ENCODE peak calls at places on chromosome 4, in five cellular contexts. B is astrocyte, M is mesendoderm, E is H1, I is GM12878. G is an unnamed sample.

GRCh38 chr4:90842960-90843359 is 715.8 kb downstream of the CCSER1 start:
- DNase-seq in M (no peak), B (no peak), I (peak), E (no peak), G (no peak)

GRCh38 chr4:139465922-139466321 is 12.0 kb downstream of the RAB33B start:
- DNase-seq in M (no peak), B (no peak), I (no peak), E (no peak), G (no peak)

GRCh38 chr4:15953625-15954024 is 9.3 kb downstream of the FGFBP2 start:
- DNase-seq in M (peak), I (peak), E (no peak), B (no peak), G (no peak)

GRCh38 chr4:73452953-73453700 is 17.1 kb downstream of the AFP start:
- DNase-seq in B (peak), I (no peak), M (peak), E (no peak), G (no peak)

GRCh38 chr4:175419120-175419774 is 392.8 kb downstream of the GPM6A start:
- DNase-seq in E (no peak), B (peak), I (no peak), M (peak), G (peak)

GRCh38 chr4:77801260-77801608 is 17.9 kb downstream of the CNOT6L start:
- DNase-seq in M (no peak), E (no peak), I (no peak), B (no peak), G (no peak)

GRCh38 chr4:111773858-111774257 is 371.4 kb upstream of the FAM241A start:
- DNase-seq in I (no peak), B (no peak), E (no peak), M (no peak), G (peak)

GRCh38 chr4:75142850-75143249 is 209.9 kb downstream of the PARM1 start:
- DNase-seq in M (no peak), E (no peak), I (no peak), B (no peak), G (no peak)

DNA sequence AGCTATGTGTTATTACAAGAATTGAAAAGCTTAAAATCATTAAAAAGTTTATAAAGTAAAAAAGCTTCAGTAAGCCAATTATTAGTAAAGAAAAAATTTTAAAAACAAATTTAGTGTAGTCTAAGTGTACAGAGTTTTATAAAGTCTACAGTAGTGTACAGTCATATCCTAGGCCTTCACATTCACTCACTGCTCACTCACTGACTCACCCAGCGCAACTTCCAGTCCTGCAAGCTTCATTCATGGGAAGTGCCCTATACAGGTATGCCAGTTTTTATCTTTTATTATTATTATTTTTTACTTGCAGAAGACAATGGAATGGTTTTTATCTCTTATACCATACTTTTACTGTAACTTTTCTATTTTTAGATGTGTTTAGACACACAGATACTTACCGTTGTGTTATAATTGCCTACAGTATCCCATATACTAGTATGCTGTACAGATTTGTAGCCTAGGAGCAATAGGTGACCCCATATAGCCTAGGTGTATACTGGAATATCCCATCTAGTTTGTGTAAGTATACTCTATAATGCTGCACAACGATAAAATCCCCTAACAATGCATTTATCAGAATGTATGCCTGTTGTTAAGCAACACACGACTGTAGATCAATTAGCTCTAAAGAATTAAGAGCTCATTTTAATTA is 230.7 kb downstream of the DCLK2 start:
- DNase-seq in E (no peak), M (no peak), B (peak), I (no peak), G (peak)
- H3K9ac ChIP-seq in E (no peak), M (no peak), B (no peak), I (no peak), G (no peak)

DNA sequence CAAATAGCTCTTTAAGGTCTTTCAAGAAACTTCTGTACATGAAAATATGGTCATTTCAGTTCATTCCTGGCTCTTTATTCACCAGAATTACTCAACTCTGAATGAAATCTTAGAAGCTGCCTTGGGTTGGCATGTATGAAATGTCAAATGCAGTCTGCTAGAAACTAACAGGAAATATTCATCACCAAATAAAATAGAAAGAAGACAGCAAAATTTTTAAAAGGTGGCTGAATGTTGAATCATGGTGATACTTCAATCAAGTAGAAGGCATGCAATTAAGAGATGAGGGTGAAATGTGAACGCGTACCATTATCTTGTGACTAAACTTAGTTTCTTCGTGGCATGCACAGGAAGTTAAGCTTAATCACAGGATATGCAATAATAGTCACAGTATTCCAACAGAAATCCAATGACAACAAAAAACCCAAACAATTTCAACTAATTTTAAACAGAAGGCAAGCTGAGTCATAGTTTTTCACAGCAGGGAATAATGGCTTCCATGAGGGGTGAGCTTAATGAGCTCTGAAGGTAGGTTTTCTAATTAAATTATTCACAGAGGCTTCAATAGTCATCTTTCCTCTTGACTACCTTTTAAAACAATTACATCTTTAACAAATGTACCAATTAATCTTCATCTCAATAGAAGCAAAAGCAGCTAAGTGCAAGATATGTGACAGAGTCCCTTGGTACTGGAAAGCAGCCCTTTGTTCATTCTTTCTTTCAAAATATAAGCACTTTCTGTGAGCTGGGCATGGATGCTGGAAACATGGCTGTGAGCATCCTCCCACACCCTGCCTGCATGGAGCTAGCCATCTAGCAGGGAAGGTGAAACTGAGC is 44.5 kb downstream of the SCFD2 start:
- DNase-seq in B (peak), M (no peak), I (no peak), E (no peak), G (peak)
- H3K9ac ChIP-seq in B (peak), M (no peak), I (no peak), E (no peak), G (peak)

GRCh38 chr4:20251796-20252655 is at the start of gene SLIT2:
- DNase-seq in E (peak), B (peak), M (peak), I (no peak), G (peak)

GRCh38 chr4:20252656-20253271 is 1.1 kb downstream of the SLIT2 start:
- DNase-seq in I (no peak), M (peak), B (peak), E (peak), G (peak)

GRCh38 chr4:20249333-20249732 is 2.4 kb upstream of the SLIT2 start:
- DNase-seq in B (peak), E (no peak), I (no peak), M (peak), G (peak)

GRCh38 chr4:20253272-20253798 is 1.6 kb downstream of the SLIT2 start:
- DNase-seq in E (no peak), M (peak), I (no peak), B (no peak), G (no peak)

DNA sequence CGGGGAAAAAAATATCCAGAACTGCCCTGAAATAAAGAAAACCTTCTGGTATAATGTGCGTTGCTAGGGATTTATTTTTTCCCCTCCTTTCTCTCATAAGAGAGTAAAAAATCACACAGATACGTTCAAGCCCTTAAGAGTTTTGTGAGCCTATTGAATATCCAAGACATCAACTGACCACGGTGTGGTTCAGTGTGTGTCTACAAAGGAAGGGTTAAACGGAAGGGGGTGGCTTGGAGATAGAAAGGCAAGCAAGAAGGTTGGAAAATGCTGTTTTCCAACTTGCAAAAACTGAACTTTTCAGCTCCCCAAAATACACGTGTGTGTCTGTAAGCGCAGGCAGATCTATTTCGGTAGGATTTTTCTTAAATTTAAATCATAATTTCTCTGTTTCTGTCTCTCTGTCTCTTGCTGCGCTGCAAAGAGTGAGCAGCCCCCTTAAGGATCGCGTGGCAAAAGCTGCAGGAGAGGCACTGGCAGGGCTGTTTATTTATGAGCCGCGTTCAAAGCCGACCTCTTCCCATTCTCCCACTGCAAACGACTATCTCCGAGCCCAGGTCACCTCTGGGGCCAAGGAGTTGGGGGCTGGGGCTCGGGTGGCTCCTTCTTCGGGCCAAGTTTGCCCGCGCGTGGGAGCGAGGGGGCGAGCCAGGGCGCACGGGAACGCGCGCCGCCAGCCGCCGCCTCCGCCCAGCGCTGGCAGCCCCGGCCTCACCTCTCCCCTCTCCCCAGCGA is 477 bp upstream of the SLIT2 start:
- DNase-seq in B (no peak), I (no peak), E (no peak), M (no peak), G (peak)
- H3K9ac ChIP-seq in B (peak), I (no peak), E (peak), M (peak), G (peak)

DNA sequence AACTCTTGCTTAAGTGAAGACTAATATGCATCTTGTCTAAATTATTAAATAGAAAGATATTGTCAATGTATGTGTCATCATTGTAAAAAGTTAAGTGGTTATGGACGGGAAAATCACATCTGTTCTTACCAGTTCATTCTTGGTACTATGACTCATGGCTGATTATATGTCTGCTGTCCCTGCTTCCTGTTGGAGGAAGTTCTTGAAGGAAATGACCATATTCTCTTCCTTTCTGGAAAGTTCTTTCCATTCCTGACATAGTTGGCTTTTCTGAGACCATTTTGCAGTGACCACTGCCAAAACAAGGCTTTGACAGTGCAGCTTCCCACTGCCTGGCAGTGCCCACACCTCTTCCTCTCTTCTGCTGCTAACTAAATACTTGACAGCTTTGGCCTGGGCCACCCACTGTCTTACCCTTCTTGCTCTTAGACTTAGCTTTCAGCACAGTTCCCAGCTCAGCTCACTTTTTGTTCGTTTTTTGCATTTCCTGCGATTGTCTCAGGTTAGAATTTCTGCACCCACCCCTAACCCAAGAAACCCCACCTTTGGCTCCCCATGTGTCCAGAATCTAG is 13.2 kb upstream of the CLDN24 start:
- DNase-seq in B (peak), E (no peak), I (no peak), M (peak), G (peak)
- H3K9ac ChIP-seq in B (no peak), E (no peak), I (no peak), M (no peak), G (no peak)

GRCh38 chr4:55458611-55459010 is 62.9 kb downstream of the TMEM165 start:
- DNase-seq in B (no peak), E (no peak), M (no peak), I (no peak), G (no peak)
- H3K9ac ChIP-seq in B (no peak), E (no peak), M (no peak), I (no peak), G (no peak)

DNA sequence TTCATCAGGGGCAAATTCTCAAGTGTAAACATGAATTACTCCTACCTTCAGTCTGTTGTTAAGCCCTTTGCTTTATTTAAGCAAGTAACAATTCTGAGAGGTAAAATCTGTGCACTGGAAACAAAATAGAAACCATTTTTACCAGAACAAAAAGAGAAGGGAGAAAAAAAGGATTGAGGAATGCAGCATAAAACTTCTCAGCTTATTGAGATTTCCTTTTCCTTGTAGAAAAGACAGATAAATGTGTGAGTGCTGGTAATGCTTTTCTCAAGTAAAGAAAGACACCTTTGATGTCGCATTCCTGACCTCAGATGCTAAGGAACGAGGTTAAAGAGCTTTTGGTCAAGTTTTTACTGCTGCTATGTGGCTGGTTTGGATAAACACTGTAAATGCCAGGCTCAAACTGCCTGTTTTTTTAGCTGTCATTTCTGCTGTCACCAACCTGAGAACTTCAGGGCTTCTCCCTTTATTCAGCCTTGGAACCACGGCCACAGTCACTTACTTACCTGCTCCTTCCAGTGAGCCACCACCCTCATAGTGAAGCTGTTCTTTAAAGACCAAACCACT is 153.0 kb upstream of the ANK2 start:
- DNase-seq in E (no peak), I (no peak), B (no peak), M (peak), G (no peak)
- H3K9ac ChIP-seq in E (no peak), I (no peak), B (no peak), M (no peak), G (peak)

DNA sequence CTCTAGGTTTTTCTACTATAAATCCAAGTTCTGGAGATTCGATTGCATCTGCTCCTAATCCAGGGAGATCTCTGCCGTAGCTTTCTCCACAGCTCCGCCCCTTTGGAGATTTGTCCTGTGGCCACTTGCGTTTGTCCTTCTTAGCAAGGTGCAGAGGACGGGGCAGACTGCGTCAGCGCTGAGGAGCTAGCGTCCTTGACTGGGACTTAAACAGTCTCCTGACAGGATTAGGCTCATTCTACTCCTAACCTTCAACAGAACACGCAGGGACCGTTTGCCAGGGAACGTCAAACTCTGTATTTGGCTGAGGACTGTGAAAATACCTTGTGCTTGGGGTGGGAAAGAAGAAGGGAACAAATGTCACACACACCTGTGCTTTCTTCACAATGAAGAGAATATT is 38.6 kb downstream of the SORBS2 start:
- DNase-seq in B (no peak), I (no peak), M (peak), E (no peak), G (no peak)
- H3K9ac ChIP-seq in B (peak), I (no peak), M (no peak), E (no peak), G (peak)

DNA sequence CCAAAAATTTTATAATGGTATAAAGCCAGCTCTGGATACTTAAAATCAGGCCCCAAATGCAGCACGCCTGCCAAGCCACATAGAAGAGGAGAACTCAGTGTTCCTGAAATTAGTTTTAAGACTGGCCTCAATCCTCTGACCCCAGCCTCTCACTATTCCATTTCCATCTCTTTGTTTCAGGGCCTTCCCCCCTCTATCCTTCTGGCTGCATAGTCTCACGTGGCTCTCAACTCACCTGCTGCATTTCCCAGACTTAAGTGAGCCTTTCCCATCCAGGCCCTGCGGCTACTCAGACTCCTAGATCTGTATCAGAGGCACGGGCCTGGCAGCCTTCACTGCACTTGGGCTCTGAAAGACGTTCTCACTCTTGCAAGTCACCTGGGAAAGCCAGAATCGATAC is 5.2 kb upstream of the CBR4 start:
- DNase-seq in E (no peak), I (no peak), M (peak), B (no peak), G (no peak)
- H3K9ac ChIP-seq in E (no peak), I (no peak), M (no peak), B (no peak), G (peak)

GRCh38 chr4:89469512-89469911 is 161.9 kb upstream of the GPRIN3 start:
- DNase-seq in E (no peak), M (no peak), I (no peak), B (no peak), G (peak)
- H3K9ac ChIP-seq in E (no peak), M (no peak), I (no peak), B (peak), G (peak)

GRCh38 chr4:1346781-1347409 is at the start of gene UVSSA:
- DNase-seq in B (peak), E (peak), M (peak), I (peak), G (peak)

GRCh38 chr4:1344696-1345095 is 2.3 kb upstream of the UVSSA start:
- DNase-seq in E (no peak), B (no peak), M (no peak), I (no peak), G (no peak)

GRCh38 chr4:1348014-1348513 is 1.1 kb downstream of the UVSSA start:
- DNase-seq in E (no peak), I (no peak), M (no peak), B (no peak), G (no peak)

GRCh38 chr4:1347410-1347864 is 429 bp downstream of the UVSSA start:
- DNase-seq in E (peak), B (peak), M (peak), I (no peak), G (peak)

DNA sequence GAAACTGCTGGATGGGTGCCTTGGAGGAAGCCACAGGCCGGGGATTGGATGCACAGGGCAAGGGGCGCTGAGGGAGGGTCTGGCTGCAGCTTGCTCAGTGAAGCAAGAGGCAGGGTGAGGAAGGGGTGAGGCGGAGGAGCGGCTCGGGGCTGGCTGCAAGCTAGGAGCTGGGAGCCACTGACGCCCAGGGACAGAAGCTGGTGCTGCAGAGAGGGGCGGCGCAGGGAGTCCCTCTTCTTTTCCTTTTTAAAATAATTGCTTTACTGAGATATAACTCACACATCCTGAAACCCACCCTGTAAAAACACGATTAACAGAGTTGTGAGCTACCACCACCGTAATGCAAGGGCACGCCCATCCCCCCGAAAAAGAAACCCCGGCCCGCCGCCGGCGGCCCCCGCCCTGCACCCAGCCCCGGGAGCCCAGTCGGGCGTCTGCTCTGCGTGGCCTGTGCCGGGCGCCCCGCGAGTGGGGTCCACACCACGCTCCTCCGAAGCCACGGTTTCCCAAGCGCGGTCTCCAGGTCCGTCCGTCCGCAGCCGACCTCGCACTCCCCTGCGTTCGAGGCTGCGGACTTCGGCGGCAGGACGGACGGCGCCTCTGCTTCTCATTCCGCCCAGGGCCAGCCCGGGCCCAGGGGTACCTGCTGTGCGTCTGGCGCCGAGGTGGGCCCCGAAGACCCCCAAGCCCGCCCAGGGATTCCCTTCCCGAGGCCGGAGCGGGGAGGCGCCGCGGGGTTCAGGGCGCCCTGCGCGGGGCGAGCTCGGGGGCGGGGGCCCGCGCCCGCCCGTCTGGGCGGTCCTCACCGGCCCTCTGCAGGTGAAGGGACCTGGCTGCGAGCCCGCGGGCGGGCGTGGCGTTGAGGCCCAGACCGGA is 865 bp upstream of the UVSSA start:
- DNase-seq in E (peak), I (no peak), M (peak), B (no peak), G (peak)
- H3K9ac ChIP-seq in E (peak), I (peak), M (peak), B (peak), G (peak)

G was measured in adipocyte.